ENCODE peak calls at places on chromosomes 2 and 18, in four cellular contexts. M is GM12891, Q is thyroid gland, U is transverse colon. D is an unnamed sample.

GRCh38 chr2:102592601-102593000 is 26.8 kb upstream of the SLC9A2 start:
- DNase-seq in M (no peak), Q (no peak), U (peak; percentile 54), D (peak; percentile 47)

GRCh38 chr2:190655570-190655969 is 6.7 kb downstream of the NAB1 start:
- DNase-seq in M (no peak), Q (no peak), U (no peak), D (no peak)

GRCh38 chr18:80145191-80145799 is 36.2 kb downstream of the ADNP2 start:
- DNase-seq in M (no peak), Q (no peak), U (peak; percentile 29), D (no peak)

GRCh38 chr2:240962371-240963064 is 35.9 kb upstream of the SNED1 start:
- DNase-seq in M (no peak), Q (peak; percentile 75), U (peak; percentile 42), D (peak; percentile 38)

GRCh38 chr2:2324565-2325101 is 6.4 kb downstream of the MYT1L start:
- DNase-seq in M (no peak), Q (no peak), U (no peak), D (no peak)

GRCh38 chr2:100786297-100786658 is 33.7 kb upstream of the NPAS2 start:
- DNase-seq in M (no peak), Q (peak; percentile 90), U (peak; percentile 31), D (no peak)

GRCh38 chr2:181471783-181472182 is 14.6 kb downstream of the ITGA4 start:
- DNase-seq in M (no peak), Q (no peak), U (no peak), D (no peak)

GRCh38 chr2:118860506-118860905 is 13.1 kb upstream of the EN1 start:
- DNase-seq in M (no peak), Q (no peak), U (no peak), D (no peak)

GRCh38 chr2:133218204-133218603 is 350.1 kb downstream of the NCKAP5 start:
- DNase-seq in M (no peak), Q (no peak), U (no peak), D (no peak)

GRCh38 chr2:240363718-240364581 is 71.5 kb upstream of the GPC1 start:
- DNase-seq in M (no peak), Q (no peak), U (no peak), D (no peak)

GRCh38 chr2:83850071-83850725 is 608.9 kb downstream of the SUCLG1 start:
- DNase-seq in M (no peak), Q (no peak), U (no peak), D (no peak)

GRCh38 chr2:127128508-127128907 is 21.6 kb upstream of the BIN1 start:
- DNase-seq in M (peak; percentile 60), Q (peak; percentile 75), U (peak; percentile 78), D (no peak)

GRCh38 chr2:64049633-64050220 is 30.5 kb upstream of the VPS54 start:
- DNase-seq in M (peak; percentile 32), Q (peak; percentile 46), U (peak; percentile 82), D (peak; percentile 82)

GRCh38 chr2:206881708-206882335 is 57.5 kb upstream of the CPO start:
- DNase-seq in M (no peak), Q (peak; percentile 32), U (no peak), D (no peak)

GRCh38 chr2:200662727-200663126 is 76.9 kb downstream of the AOX1 start:
- DNase-seq in M (no peak), Q (no peak), U (no peak), D (no peak)

GRCh38 chr2:214747992-214748391 is 61.5 kb downstream of the BARD1 start:
- DNase-seq in M (no peak), Q (no peak), U (no peak), D (no peak)

GRCh38 chr2:126824663-126825062 is 74.0 kb upstream of the TEX51 start:
- DNase-seq in M (no peak), Q (no peak), U (no peak), D (peak; percentile 58)

GRCh38 chr2:31529256-31529655 is 51.5 kb downstream of the SRD5A2 start:
- DNase-seq in M (no peak), Q (no peak), U (no peak), D (no peak)

GRCh38 chr18:41967680-41968079 is 12.6 kb downstream of the PIK3C3 start:
- DNase-seq in M (no peak), Q (no peak), U (no peak), D (no peak)

GRCh38 chr2:182422864-182423263 is 4.0 kb downstream of the PDE1A start:
- DNase-seq in M (no peak), Q (peak; percentile 33), U (no peak), D (no peak)

GRCh38 chr2:18345848-18346247 is 214.6 kb downstream of the RDH14 start:
- DNase-seq in M (no peak), Q (peak; percentile 51), U (no peak), D (no peak)

GRCh38 chr2:68806511-68807109 is 64.6 kb downstream of the BMP10 start:
- DNase-seq in M (no peak), Q (no peak), U (no peak), D (peak; percentile 62)

GRCh38 chr18:57004366-57005121 is 142.3 kb upstream of the BOD1L2 start:
- DNase-seq in M (peak; percentile 14), Q (no peak), U (no peak), D (peak; percentile 63)

GRCh38 chr2:94725543-94725942 is 145.7 kb upstream of the TEKT4 start:
- DNase-seq in M (no peak), Q (no peak), U (no peak), D (no peak)

GRCh38 chr18:70086085-70086484 is 119.4 kb downstream of the RTTN start:
- DNase-seq in M (no peak), Q (no peak), U (no peak), D (no peak)

GRCh38 chr2:217725409-217725808 is 277.4 kb downstream of the TNS1 start:
- DNase-seq in M (no peak), Q (no peak), U (no peak), D (no peak)

GRCh38 chr2:198054299-198054698 is 249.9 kb downstream of the PLCL1 start:
- DNase-seq in M (peak; percentile 2), Q (peak; percentile 6), U (peak; percentile 13), D (peak; percentile 34)

GRCh38 chr2:63673865-63674533 is 85.2 kb downstream of the MDH1 start:
- DNase-seq in M (no peak), Q (no peak), U (no peak), D (no peak)

GRCh38 chr2:238487652-238488346 is 61.1 kb downstream of the ASB1 start:
- DNase-seq in M (no peak), Q (no peak), U (no peak), D (no peak)

DNA sequence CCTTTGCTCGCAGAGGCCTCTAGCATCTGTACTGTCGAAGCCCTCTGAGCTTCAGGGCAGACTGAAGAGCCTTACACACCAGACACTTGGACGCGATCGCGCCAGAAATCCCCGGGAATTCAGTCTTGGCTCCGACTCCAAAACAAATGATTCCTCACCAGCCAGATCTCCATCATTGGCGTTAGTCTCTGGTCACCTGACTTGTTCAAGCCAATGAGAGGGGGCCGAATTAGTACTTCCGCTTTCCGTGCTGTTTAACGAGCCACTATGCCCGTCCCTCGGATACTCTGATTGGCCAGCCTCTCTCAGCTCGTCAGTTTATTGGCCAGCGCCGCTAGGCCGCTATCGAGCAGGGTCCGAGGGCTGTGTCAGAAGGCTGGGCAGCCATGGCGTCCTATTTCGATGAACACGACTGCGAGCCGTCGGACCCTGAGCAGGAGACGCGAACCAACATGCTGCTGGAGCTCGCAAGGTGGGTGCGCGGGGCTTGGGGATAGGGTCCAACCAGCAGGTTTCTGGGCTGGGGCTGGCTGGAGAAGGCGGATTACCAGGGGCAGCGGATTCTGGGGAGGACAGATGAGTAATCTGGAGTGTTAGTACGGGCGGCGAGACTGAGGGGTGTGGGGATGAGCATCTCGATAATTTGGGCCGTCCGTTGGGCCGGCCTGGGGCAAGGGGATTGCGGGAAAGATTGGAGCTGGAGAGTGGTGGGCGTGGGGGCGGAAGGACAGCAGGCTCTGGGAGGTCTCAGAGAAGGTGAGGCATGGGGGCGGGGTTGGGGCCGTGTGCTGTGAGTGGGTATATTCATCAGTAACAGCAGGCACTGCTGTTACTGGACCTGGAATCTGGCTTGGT is at the start of gene RNF181:
- DNase-seq in M (peak; percentile 97), Q (peak; percentile 97), U (peak; percentile 96), D (peak; percentile 99)
- TF ChIP-seq POLR2A in M (peak; percentile 78), Q (peak; percentile 23), U (peak; percentile 92), D (peak; percentile 75)

GRCh38 chr2:215796160-215796559 is 217.2 kb downstream of the MREG start:
- DNase-seq in M (no peak), Q (peak; percentile 68), U (no peak), D (peak; percentile 70)
- TF ChIP-seq POLR2A in M (no peak), Q (no peak), U (no peak), D (no peak)

GRCh38 chr2:25251461-25252273 is 83.3 kb upstream of the POMC start:
- DNase-seq in M (peak; percentile 89), Q (peak; percentile 83), U (peak; percentile 53), D (peak; percentile 72)
- TF ChIP-seq POLR2A in M (no peak), Q (no peak), U (peak; percentile 22), D (no peak)

GRCh38 chr18:11147962-11148654 is 1.3 kb downstream of the PIEZO2 start:
- DNase-seq in M (no peak), Q (no peak), U (no peak), D (no peak)
- TF ChIP-seq POLR2A in M (peak; percentile 44), Q (no peak), U (no peak), D (no peak)

GRCh38 chr2:15142069-15142689 is 419.0 kb downstream of the NBAS start:
- DNase-seq in M (peak; percentile 66), Q (no peak), U (peak; percentile 17), D (peak; percentile 12)
- TF ChIP-seq POLR2A in M (no peak), Q (no peak), U (no peak), D (no peak)

GRCh38 chr2:24082787-24083566 is 1.7 kb downstream of the TP53I3 start:
- DNase-seq in M (no peak), Q (no peak), U (no peak), D (no peak)

GRCh38 chr2:24086241-24086640 is 1.6 kb upstream of the TP53I3 start:
- DNase-seq in M (no peak), Q (no peak), U (no peak), D (no peak)

GRCh38 chr2:24080721-24081120 is 3.9 kb downstream of the TP53I3 start:
- DNase-seq in M (no peak), Q (peak; percentile 50), U (no peak), D (no peak)

GRCh38 chr2:24084386-24085375 is at the start of gene TP53I3:
- DNase-seq in M (peak; percentile 91), Q (peak; percentile 92), U (peak; percentile 91), D (peak; percentile 52)

GRCh38 chr2:24083567-24084385 is 858 bp downstream of the TP53I3 start:
- DNase-seq in M (peak; percentile 80), Q (peak; percentile 92), U (peak; percentile 94), D (peak; percentile 30)
- TF ChIP-seq POLR2A in M (peak; percentile 61), Q (no peak), U (peak; percentile 67), D (no peak)

GRCh38 chr2:70385966-70386595 is 84.2 kb upstream of the FAM136A start:
- DNase-seq in M (no peak), Q (no peak), U (no peak), D (no peak)
- TF ChIP-seq POLR2A in M (no peak), Q (no peak), U (no peak), D (no peak)

D was measured in NB4.